ENCODE peak calls at places on chromosomes 11 and 22, in ten cellular contexts. K is small intestine, H is epithelial cell of esophagus, B is GM12865, Y is H7, T is heart right ventricle, V is H1, S is prostate gland, L is Panc1, F is left ventricle myocardium inferior. N is an unnamed sample.

GRCh38 chr11:6609502-6610015 is 2.5 kb downstream of the TAF10 start:
- DNase-seq in B (no peak), H (no peak), Y (no peak), F (no peak), T (no peak), L (no peak), K (no peak), S (no peak), V (no peak), N (no peak)

GRCh38 chr11:88016392-88017020 is 158.7 kb downstream of the RAB38 start:
- DNase-seq in F (peak), H (peak), Y (peak), L (peak), B (peak), V (peak), T (no peak), K (peak), S (peak), N (peak)

GRCh38 chr11:2077061-2077802 is 62.0 kb downstream of the IGF2 start:
- DNase-seq in S (no peak), F (no peak), L (peak), K (no peak), T (no peak), B (no peak), H (peak), Y (no peak), V (no peak), N (no peak)

GRCh38 chr11:57568330-57568766 is 876 bp upstream of the UBE2L6 start:
- DNase-seq in F (no peak), H (peak), K (no peak), B (peak), S (no peak), Y (no peak), V (peak), L (peak), T (peak), N (peak)

GRCh38 chr22:33726294-33726711 is 194.0 kb downstream of the LARGE1 start:
- DNase-seq in Y (no peak), H (no peak), B (no peak), F (no peak), S (peak), K (no peak), L (no peak), V (no peak), T (no peak), N (peak)

GRCh38 chr22:44661659-44662569 is 40.1 kb upstream of the PRR5 start:
- DNase-seq in S (no peak), T (no peak), H (no peak), K (no peak), V (no peak), F (no peak), B (no peak), Y (peak), L (no peak), N (no peak)

GRCh38 chr11:27239305-27239942 is 123.6 kb downstream of the CCDC34 start:
- DNase-seq in V (no peak), T (no peak), B (no peak), L (no peak), F (peak), S (no peak), H (no peak), K (no peak), Y (no peak), N (peak)

GRCh38 chr11:60831143-60831500 is 10.8 kb upstream of the CCDC86 start:
- DNase-seq in L (peak), Y (peak), H (peak), S (peak), V (peak), K (peak), F (peak), T (peak), B (peak), N (peak)

GRCh38 chr22:17827466-17827865 is 53.2 kb upstream of the BID start:
- DNase-seq in H (no peak), K (no peak), T (no peak), L (no peak), Y (no peak), V (no peak), F (no peak), B (no peak), S (no peak), N (no peak)

GRCh38 chr11:81359476-81359875 is 1374.2 kb downstream of the FAM181B start:
- DNase-seq in V (no peak), K (no peak), H (peak), L (no peak), Y (no peak), B (no peak), S (no peak), F (no peak), T (no peak), N (no peak)

GRCh38 chr11:46560300-46561025 is 33.4 kb downstream of the AMBRA1 start:
- DNase-seq in B (peak), H (no peak), K (peak), L (no peak), S (peak), F (no peak), T (no peak), V (no peak), Y (no peak), N (no peak)

GRCh38 chr11:114182471-114182968 is 113.7 kb upstream of the NNMT start:
- DNase-seq in K (no peak), T (no peak), L (no peak), V (no peak), F (no peak), H (no peak), S (no peak), Y (no peak), B (no peak), N (no peak)

GRCh38 chr11:128550967-128551522 is 36.3 kb downstream of the ETS1 start:
- DNase-seq in H (no peak), Y (no peak), V (no peak), S (no peak), L (no peak), F (no peak), K (no peak), B (peak), T (no peak), N (no peak)

GRCh38 chr11:83070878-83071640 is 638 bp downstream of the RAB30 start:
- DNase-seq in T (peak), L (no peak), F (peak), K (peak), Y (peak), B (no peak), H (no peak), V (no peak), S (peak), N (no peak)

GRCh38 chr11:66966351-66966750 is 8.2 kb upstream of the PC start:
- DNase-seq in F (no peak), B (no peak), S (no peak), H (no peak), T (no peak), K (peak), Y (no peak), L (no peak), V (no peak), N (no peak)

GRCh38 chr11:66011785-66012303 is at the start of gene CST6:
- DNase-seq in L (no peak), H (no peak), Y (peak), T (no peak), F (no peak), B (no peak), S (no peak), K (no peak), V (no peak), N (no peak)

GRCh38 chr11:69637956-69638871 is 2.7 kb upstream of the CCND1 start:
- DNase-seq in L (no peak), T (peak), B (no peak), Y (peak), H (peak), S (no peak), F (peak), K (peak), V (no peak), N (no peak)
- H3K4me3 ChIP-seq in L (peak), T (peak), B (peak), Y (peak), H (peak), S (peak), F (peak), K (peak), V (peak), N (peak)

GRCh38 chr22:40721266-40721665 is 42.0 kb downstream of the MCHR1 start:
- DNase-seq in V (no peak), L (no peak), S (no peak), T (no peak), H (peak), K (no peak), F (no peak), B (no peak), Y (no peak), N (no peak)
- H3K4me3 ChIP-seq in V (no peak), L (no peak), S (no peak), T (no peak), H (no peak), K (no peak), F (no peak), B (no peak), Y (no peak), N (no peak)

GRCh38 chr11:62556102-62556871 is 9.7 kb upstream of the AHNAK start:
- DNase-seq in V (peak), K (peak), S (peak), L (peak), Y (peak), T (peak), B (peak), F (peak), H (peak), N (peak)
- H3K4me3 ChIP-seq in V (no peak), K (no peak), S (no peak), L (no peak), Y (no peak), T (no peak), B (peak), F (peak), H (peak), N (no peak)

GRCh38 chr11:134275188-134275533 is 1.0 kb upstream of the GLB1L3 start:
- DNase-seq in Y (no peak), H (no peak), S (no peak), T (no peak), L (no peak), V (no peak), B (no peak), K (no peak), F (no peak), N (no peak)

GRCh38 chr11:134270250-134270714 is 5.9 kb upstream of the GLB1L3 start:
- DNase-seq in H (peak), S (no peak), K (no peak), F (no peak), Y (peak), B (peak), V (no peak), T (no peak), L (no peak), N (no peak)

GRCh38 chr11:134271978-134272377 is 4.2 kb upstream of the GLB1L3 start:
- DNase-seq in T (no peak), V (no peak), H (no peak), Y (no peak), S (no peak), F (no peak), B (no peak), K (no peak), L (no peak), N (no peak)

GRCh38 chr11:134273317-134273712 is 2.9 kb upstream of the GLB1L3 start:
- DNase-seq in L (no peak), V (no peak), F (no peak), K (no peak), B (no peak), Y (no peak), T (no peak), S (no peak), H (no peak), N (no peak)

GRCh38 chr11:134272381-134273316 is 3.5 kb upstream of the GLB1L3 start:
- DNase-seq in F (no peak), Y (peak), L (no peak), T (no peak), B (no peak), K (peak), S (no peak), V (peak), H (no peak), N (peak)
- H3K4me3 ChIP-seq in F (no peak), Y (no peak), L (no peak), T (no peak), B (no peak), K (no peak), S (no peak), V (peak), H (no peak), N (no peak)

DNA sequence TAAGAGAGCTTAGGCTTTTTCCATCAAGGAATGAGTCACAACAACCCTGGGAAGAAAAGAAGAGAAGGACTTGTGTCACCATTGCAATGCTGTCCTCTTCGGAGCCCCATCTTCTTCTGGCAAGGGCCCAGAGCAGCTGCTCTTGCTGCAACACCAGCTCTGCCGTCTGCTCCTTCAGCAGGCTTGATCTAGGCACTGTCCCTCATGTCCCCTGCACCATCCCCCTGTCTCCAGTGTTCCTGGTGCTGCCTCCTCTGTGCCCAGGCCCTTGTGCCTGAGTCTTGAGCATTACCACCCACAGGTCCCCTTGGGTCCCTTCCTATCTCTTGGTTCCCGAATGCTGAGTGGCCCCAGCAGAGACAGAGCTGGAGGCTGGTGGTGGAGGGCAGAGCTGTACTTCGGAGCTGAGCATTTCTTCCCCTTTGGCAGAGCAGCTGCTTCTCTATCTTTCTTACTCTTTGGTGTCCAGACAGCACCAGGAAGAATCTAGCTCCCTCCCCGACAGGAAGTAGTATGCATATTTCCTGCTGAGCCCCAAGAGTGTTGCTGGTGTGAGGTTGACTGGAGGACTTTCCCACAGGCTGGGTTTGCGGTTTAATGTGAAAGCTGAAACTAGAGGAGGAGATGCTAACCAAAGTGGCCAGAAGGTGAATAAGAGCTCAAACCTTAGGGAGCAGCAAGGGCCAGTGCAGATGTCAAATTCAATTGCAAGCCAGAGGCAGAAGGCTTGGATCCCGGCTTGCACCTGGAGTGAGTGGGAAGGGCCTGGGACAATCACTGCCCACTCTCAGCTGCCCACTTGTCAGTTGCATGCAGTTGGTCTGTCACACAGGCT is 27.8 kb downstream of the WEE1 start:
- DNase-seq in T (no peak), B (peak), L (no peak), Y (no peak), V (no peak), F (no peak), K (peak), S (no peak), H (peak), N (peak)
- H3K4me3 ChIP-seq in T (no peak), B (peak), L (no peak), Y (no peak), V (no peak), F (no peak), K (no peak), S (no peak), H (no peak), N (no peak)

GRCh38 chr11:70678931-70679900 is 280.9 kb downstream of the CTTN start:
- DNase-seq in F (no peak), L (no peak), T (no peak), Y (peak), B (no peak), S (no peak), H (no peak), K (no peak), V (no peak), N (no peak)
- H3K4me3 ChIP-seq in F (no peak), L (no peak), T (no peak), Y (no peak), B (no peak), S (no peak), H (no peak), K (no peak), V (no peak), N (no peak)

DNA sequence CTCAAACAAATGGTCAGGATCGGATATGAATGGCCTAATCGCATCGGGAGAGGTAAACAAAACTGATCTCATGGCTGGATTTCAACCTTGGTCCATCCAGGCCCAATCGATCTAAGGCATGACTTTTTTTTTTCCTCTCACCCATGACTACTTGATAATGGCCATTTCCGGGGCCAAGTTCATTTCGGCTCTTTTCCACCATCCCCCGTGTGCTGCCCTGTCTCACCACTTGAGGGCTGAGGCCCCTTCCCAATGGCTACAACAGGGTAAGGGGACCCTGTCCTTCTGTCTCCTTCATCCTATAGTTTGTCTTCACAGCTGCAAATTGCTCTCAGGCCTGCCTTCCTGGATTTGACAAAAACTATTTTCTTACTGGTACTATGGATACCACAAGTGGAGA is 26.7 kb downstream of the GRAP2 start:
- DNase-seq in Y (peak), S (no peak), L (no peak), V (no peak), T (no peak), H (no peak), B (no peak), K (no peak), F (no peak), N (no peak)
- H3K4me3 ChIP-seq in Y (no peak), S (no peak), L (no peak), V (no peak), T (no peak), H (no peak), B (no peak), K (peak), F (no peak), N (no peak)

DNA sequence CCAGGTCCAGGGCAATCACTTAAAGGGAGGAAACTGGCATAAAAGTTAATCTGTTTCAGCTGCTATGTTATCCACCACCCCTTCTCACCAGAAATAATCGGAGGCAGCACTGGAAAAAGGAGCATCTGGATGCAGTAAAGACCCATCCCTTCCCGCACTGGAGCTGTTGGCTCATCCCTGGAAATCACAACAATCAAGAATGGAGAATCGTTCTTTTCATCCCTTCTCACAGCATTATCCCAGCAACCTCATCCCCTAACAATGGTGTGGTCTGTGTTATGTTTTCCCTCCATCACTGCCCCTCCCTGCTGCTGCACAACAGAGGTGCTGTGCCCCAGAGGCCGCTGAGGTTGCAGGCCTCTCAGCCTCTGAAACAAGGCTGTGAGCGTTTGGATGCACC is 98.9 kb downstream of the GAB2 start:
- DNase-seq in H (no peak), V (no peak), Y (no peak), F (no peak), B (no peak), T (no peak), L (no peak), K (no peak), S (no peak), N (no peak)
- H3K4me3 ChIP-seq in H (no peak), V (no peak), Y (no peak), F (no peak), B (no peak), T (no peak), L (no peak), K (no peak), S (no peak), N (no peak)

N was measured in AG09309.